ENCODE peak calls at places on chromosome 1, in seven cellular contexts. Q, A, X, P, D, O and K are unnamed samples.

GRCh38 chr1:26225033-26225831 is 8.8 kb upstream of the CEP85 start:
- DNase-seq in Q (peak; percentile 99), A (no peak), X (peak; percentile 66), P (no peak), D (peak; percentile 86), O (no peak), K (no peak)

GRCh38 chr1:30964706-30965105 is 56.1 kb upstream of the SDC3 start:
- DNase-seq in Q (no peak), A (no peak), X (no peak), P (no peak), D (no peak), O (no peak), K (no peak)

GRCh38 chr1:2110738-2111673 is 60.8 kb downstream of the PRKCZ start:
- DNase-seq in Q (no peak), A (no peak), X (no peak), P (no peak), D (no peak), O (no peak), K (no peak)

GRCh38 chr1:94122201-94122970 is 1.4 kb upstream of the ABCA4 start:
- DNase-seq in Q (no peak), A (no peak), X (no peak), P (peak; percentile 27), D (no peak), O (no peak), K (no peak)

GRCh38 chr1:170309389-170310013 is 163.7 kb downstream of the NTMT2 start:
- DNase-seq in Q (no peak), A (no peak), X (no peak), P (peak; percentile 100), D (no peak), O (peak; percentile 72), K (no peak)

GRCh38 chr1:228157381-228158126 is 7.8 kb downstream of the GJC2 start:
- DNase-seq in Q (no peak), A (no peak), X (no peak), P (no peak), D (no peak), O (no peak), K (no peak)

GRCh38 chr1:191977874-191978273 is 180.4 kb upstream of the RGS18 start:
- DNase-seq in Q (no peak), A (no peak), X (no peak), P (no peak), D (no peak), O (no peak), K (no peak)

GRCh38 chr1:61050541-61051454 is 31.6 kb upstream of the NFIA start:
- DNase-seq in Q (peak; percentile 45), A (no peak), X (peak; percentile 37), P (no peak), D (peak; percentile 56), O (no peak), K (no peak)

GRCh38 chr1:201889092-201889968 is 632 bp downstream of the SHISA4 start:
- DNase-seq in Q (no peak), A (no peak), X (no peak), P (no peak), D (no peak), O (no peak), K (no peak)

GRCh38 chr1:56080123-56080522 is 499.2 kb downstream of the PLPP3 start:
- DNase-seq in Q (no peak), A (no peak), X (no peak), P (peak; percentile 32), D (no peak), O (no peak), K (no peak)

GRCh38 chr1:151612506-151613274 is 840 bp downstream of the SNX27 start:
- DNase-seq in Q (peak; percentile 46), A (peak; percentile 30), X (no peak), P (peak; percentile 16), D (peak; percentile 21), O (no peak), K (no peak)

GRCh38 chr1:33050221-33051076 is 13.8 kb upstream of the AK2 start:
- DNase-seq in Q (no peak), A (no peak), X (no peak), P (peak; percentile 95), D (no peak), O (no peak), K (no peak)

GRCh38 chr1:25679170-25679569 is 62.6 kb downstream of the MAN1C1 start:
- DNase-seq in Q (no peak), A (no peak), X (no peak), P (no peak), D (no peak), O (no peak), K (no peak)

GRCh38 chr1:66788231-66788939 is 12.7 kb downstream of the INSL5 start:
- DNase-seq in Q (no peak), A (peak; percentile 56), X (peak; percentile 41), P (no peak), D (no peak), O (no peak), K (no peak)

GRCh38 chr1:168755800-168756418 is 26.9 kb upstream of the DPT start:
- DNase-seq in Q (no peak), A (no peak), X (no peak), P (no peak), D (no peak), O (no peak), K (no peak)

GRCh38 chr1:160522622-160523345 is at the start of gene SLAMF6:
- DNase-seq in Q (no peak), A (peak; percentile 81), X (peak; percentile 72), P (no peak), D (no peak), O (no peak), K (no peak)

GRCh38 chr1:100422065-100422464 is 69.8 kb downstream of the CDC14A start:
- DNase-seq in Q (no peak), A (no peak), X (no peak), P (no peak), D (no peak), O (no peak), K (no peak)

GRCh38 chr1:119778359-119778758 is 9.7 kb upstream of the HMGCS2 start:
- DNase-seq in Q (no peak), A (no peak), X (no peak), P (no peak), D (no peak), O (no peak), K (no peak)

GRCh38 chr1:109243860-109244552 is 5.3 kb upstream of the CELSR2 start:
- DNase-seq in Q (peak; percentile 1), A (no peak), X (no peak), P (no peak), D (no peak), O (no peak), K (no peak)